ENCODE peak calls at places on chromosome 4, in seven cellular contexts. G is testis, V is tibial nerve, X is mammary epithelial cell, U is cardiac muscle cell, J is A549, C is HCT116. H is an unnamed sample.

GRCh38 chr4:165635261-165635838 is 237.7 kb upstream of the TLL1 start:
- DNase-seq in G (no peak), C (no peak), X (no peak), J (no peak), U (no peak), V (no peak), H (peak; percentile 10)

GRCh38 chr4:138138774-138139173 is 103.4 kb downstream of the SLC7A11 start:
- DNase-seq in V (no peak), X (no peak), U (no peak), C (no peak), G (no peak), J (no peak), H (no peak)

GRCh38 chr4:10371121-10371520 is 86.1 kb downstream of the ZNF518B start:
- DNase-seq in C (no peak), V (no peak), G (no peak), U (no peak), X (no peak), J (no peak), H (no peak)

GRCh38 chr4:147160908-147161513 is 215.3 kb upstream of the TTC29 start:
- DNase-seq in J (peak; percentile 51), C (peak; percentile 36), X (peak; percentile 49), U (peak; percentile 77), V (no peak), G (peak; percentile 55), H (peak; percentile 45)

GRCh38 chr4:35399912-35400311 is 844.4 kb downstream of the ARAP2 start:
- DNase-seq in G (no peak), V (no peak), X (no peak), C (no peak), J (no peak), U (no peak), H (no peak)

GRCh38 chr4:108033348-108033747 is 43.7 kb downstream of the HADH start:
- DNase-seq in G (no peak), C (no peak), X (no peak), V (no peak), J (no peak), U (no peak), H (no peak)

GRCh38 chr4:68615699-68616422 is 39.7 kb upstream of the UGT2B17 start:
- DNase-seq in U (no peak), C (no peak), V (no peak), G (no peak), X (no peak), J (no peak), H (no peak)

GRCh38 chr4:16124232-16124631 is 40.4 kb upstream of the PROM1 start:
- DNase-seq in G (no peak), J (no peak), V (no peak), C (no peak), U (peak; percentile 24), X (no peak), H (no peak)

GRCh38 chr4:121633642-121634041 is 63.1 kb downstream of the ANXA5 start:
- DNase-seq in G (no peak), X (no peak), C (no peak), J (no peak), V (no peak), U (no peak), H (no peak)

GRCh38 chr4:86730310-86730709 is 118.9 kb downstream of the SLC10A6 start:
- DNase-seq in X (no peak), C (no peak), G (no peak), J (no peak), U (no peak), V (no peak), H (no peak)

GRCh38 chr4:3640587-3640962 is 108.4 kb upstream of the LRPAP1 start:
- DNase-seq in C (no peak), V (no peak), J (no peak), U (no peak), X (no peak), G (no peak), H (no peak)

GRCh38 chr4:126375462-126376054 is 1060.8 kb downstream of the FAT4 start:
- DNase-seq in C (no peak), U (peak; percentile 9), G (no peak), J (no peak), V (no peak), X (no peak), H (no peak)

GRCh38 chr4:48033825-48034413 is 17.3 kb downstream of the NIPAL1 start:
- DNase-seq in C (peak; percentile 10), J (no peak), G (peak; percentile 30), U (peak; percentile 25), V (no peak), X (peak; percentile 34), H (peak; percentile 53)

GRCh38 chr4:137650051-137650450 is 117.8 kb upstream of the PCDH18 start:
- DNase-seq in X (no peak), C (no peak), U (no peak), J (no peak), V (no peak), G (no peak), H (no peak)

GRCh38 chr4:142846105-142846728 is at the start of gene INPP4B:
- DNase-seq in J (no peak), V (peak; percentile 19), X (peak; percentile 63), C (peak; percentile 13), G (peak; percentile 33), U (peak; percentile 64), H (peak; percentile 50)

GRCh38 chr4:158809611-158810486 is 41.0 kb downstream of the FNIP2 start:
- DNase-seq in X (peak; percentile 58), U (peak; percentile 72), G (peak; percentile 26), C (peak; percentile 6), V (no peak), J (no peak), H (no peak)

GRCh38 chr4:105994061-105994460 is 98.8 kb downstream of the NPNT start:
- DNase-seq in J (no peak), C (no peak), G (peak; percentile 16), X (no peak), V (no peak), U (no peak), H (no peak)

GRCh38 chr4:3019471-3019870 is 54.9 kb downstream of the HTT-AS start:
- DNase-seq in G (no peak), C (no peak), X (no peak), J (no peak), U (no peak), V (no peak), H (no peak)

GRCh38 chr4:168507178-168507577 is 10.3 kb downstream of the PALLD start:
- DNase-seq in U (no peak), J (no peak), X (no peak), G (peak; percentile 35), C (no peak), V (no peak), H (no peak)

GRCh38 chr4:98996056-98996941 is 778 bp downstream of the METAP1 start:
- DNase-seq in V (no peak), G (peak; percentile 38), J (peak; percentile 8), U (peak; percentile 39), X (peak; percentile 53), C (no peak), H (peak; percentile 21)

GRCh38 chr4:98778206-98778605 is 119.8 kb upstream of the TSPAN5 start:
- DNase-seq in J (peak; percentile 55), X (peak; percentile 89), V (no peak), C (no peak), U (peak; percentile 89), G (no peak), H (no peak)

DNA sequence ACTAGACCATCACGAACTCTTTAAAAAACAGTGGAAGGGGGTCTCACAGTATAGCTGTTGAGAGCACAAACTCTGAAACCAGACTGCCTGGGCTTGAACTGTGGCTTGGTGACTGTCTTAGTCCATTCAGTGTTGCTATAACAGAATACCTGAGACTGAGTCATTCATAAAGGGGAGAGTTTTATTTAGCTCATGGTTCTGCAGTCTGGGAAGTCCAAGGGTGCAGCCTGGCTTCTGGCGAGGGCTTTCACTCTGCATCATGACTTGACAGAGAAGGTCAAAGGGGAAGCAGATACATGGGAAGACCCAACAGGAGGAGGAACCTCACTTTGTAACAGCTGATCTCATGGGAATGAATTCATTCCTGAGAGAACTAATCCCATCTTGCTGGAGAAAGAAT is 116.8 kb upstream of the STOX2 start:
- DNase-seq in V (no peak), X (peak; percentile 46), U (no peak), C (no peak), J (no peak), G (no peak), H (no peak)
- TF ChIP-seq CTCF in V (no peak), X (no peak), U (no peak), C (no peak), J (no peak), G (no peak), H (no peak)

GRCh38 chr4:5892321-5893012 is 419 bp downstream of the CRMP1 start:
- DNase-seq in X (no peak), J (no peak), G (no peak), U (no peak), C (no peak), V (no peak), H (peak; percentile 65)

GRCh38 chr4:5888706-5889696 is 3.9 kb downstream of the CRMP1 start:
- DNase-seq in G (no peak), V (no peak), J (no peak), U (no peak), X (no peak), C (no peak), H (no peak)

GRCh38 chr4:5888222-5888701 is 4.6 kb downstream of the CRMP1 start:
- DNase-seq in J (no peak), U (no peak), X (no peak), G (no peak), C (no peak), V (no peak), H (peak; percentile 90)

GRCh38 chr4:5891563-5892320 is 1.1 kb downstream of the CRMP1 start:
- DNase-seq in G (no peak), J (no peak), U (no peak), C (no peak), X (no peak), V (no peak), H (peak; percentile 59)

DNA sequence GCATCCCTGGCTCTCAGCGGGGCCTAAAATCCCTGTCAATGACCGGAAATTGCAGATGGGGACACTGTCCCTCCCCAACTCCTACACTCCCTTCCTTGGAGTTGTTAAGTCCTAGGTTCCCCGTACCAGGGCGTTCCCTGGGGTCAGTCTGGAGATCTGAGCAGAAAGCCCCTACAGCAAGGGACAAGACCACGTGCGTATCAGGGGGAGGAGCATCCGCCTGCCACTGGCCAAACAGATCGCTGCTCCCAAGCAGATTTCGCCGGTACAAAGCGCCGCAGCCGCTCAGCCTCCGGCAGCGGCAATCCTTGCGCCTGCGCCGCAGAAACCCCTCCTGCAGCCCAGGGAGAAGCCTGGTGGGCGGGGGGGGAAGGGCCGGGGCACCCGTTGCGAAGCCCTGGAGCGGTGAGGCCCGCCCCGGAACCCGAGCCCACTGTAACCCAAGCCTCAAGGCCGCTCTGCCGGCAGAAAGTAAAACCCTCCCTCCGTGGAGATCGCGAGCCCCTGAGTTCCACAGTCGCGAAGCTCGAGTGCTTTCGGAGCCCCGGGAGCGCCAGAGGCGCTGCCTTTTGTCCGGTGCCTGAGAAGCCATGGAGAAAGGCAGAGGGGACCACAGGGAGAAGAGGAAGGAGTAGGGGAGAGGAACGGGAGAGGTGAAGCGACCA is 2.7 kb downstream of the CRMP1 start:
- DNase-seq in J (no peak), X (no peak), C (no peak), U (no peak), V (no peak), G (peak; percentile 27), H (peak; percentile 97)
- H3K4me3 ChIP-seq in J (no peak overlapping the region), X (no peak overlapping the region), C (no peak overlapping the region), U (peak overlapping the region; percentile 22), V (peak overlapping the region; percentile 19), G (no peak overlapping the region), H (peak overlapping the region; percentile 88)

GRCh38 chr4:128298129-128298758 is 10.6 kb upstream of the PGRMC2 start:
- DNase-seq in C (no peak), J (no peak), V (no peak), G (no peak), U (no peak), X (no peak), H (no peak)
- H3K27ac ChIP-seq in C (no peak overlapping the region), J (no peak overlapping the region), V (no peak overlapping the region), G (no peak overlapping the region), U (no peak overlapping the region), X (no peak overlapping the region), H (no peak overlapping the region)

GRCh38 chr4:53656421-53656981 is 65.2 kb upstream of the LNX1 start:
- DNase-seq in G (peak; percentile 42), X (no peak), J (no peak), U (peak; percentile 79), V (no peak), C (no peak), H (no peak)
- TF ChIP-seq CTCF in G (peak; percentile 53), X (peak; percentile 26), J (no peak), U (peak; percentile 71), V (peak; percentile 31), C (no peak), H (no peak)

H was measured in WERI-Rb-1.